ENCODE peak calls at places on chromosomes 11 and 22, in nine cellular contexts. K is cerebellar cortex; G is nucleus accumbens; L is NCI-H774; U is fibroblast of the conjunctiva; A is substantia nigra; W is amniotic stem cell; R is stimulated activated CD8-positive, alpha-beta memory T cell treated with anti-CD3 and anti-CD28 coated beads, Interleukin-7, amount 100 ng/mL, for 1 hour; O is dermis blood vessel endothelial cell. X is an unnamed sample.

GRCh38 chr22:48808038-48808960 is 1019.4 kb downstream of the BRD1 start:
- DNase-seq in A (no peak), U (no peak), G (no peak), O (no peak), L (no peak), R (no peak), W (no peak), K (no peak), X (no peak)

GRCh38 chr11:88629496-88629895 is 292.0 kb upstream of the CTSC start:
- DNase-seq in R (no peak), G (no peak), O (no peak), K (no peak), W (no peak), U (no peak), A (no peak), L (no peak), X (no peak)

GRCh38 chr22:31046591-31047226 is 34.4 kb upstream of the SMTN start:
- DNase-seq in A (no peak), O (peak), R (no peak), L (no peak), U (peak), W (no peak), K (no peak), G (no peak), X (no peak)

GRCh38 chr11:119218141-119218878 is 12.2 kb downstream of the CBL start:
- DNase-seq in O (peak), A (no peak), L (no peak), R (no peak), W (peak), U (peak), G (no peak), K (no peak), X (no peak)

GRCh38 chr11:8543278-8543677 is 50.8 kb downstream of the STK33 start:
- DNase-seq in K (no peak), A (no peak), G (no peak), R (no peak), O (no peak), U (no peak), L (no peak), W (no peak), X (no peak)

GRCh38 chr11:84117394-84117793 is 831.2 kb upstream of the CCDC90B start:
- DNase-seq in L (no peak), O (no peak), K (no peak), R (no peak), G (no peak), W (no peak), U (no peak), A (no peak), X (no peak)

GRCh38 chr22:23565288-23565941 is 14.7 kb downstream of the IGLL1 start:
- DNase-seq in G (no peak), W (no peak), A (no peak), K (peak), O (peak), U (no peak), R (no peak), L (no peak), X (peak)

GRCh38 chr11:8080674-8081590 is at the start of gene TUB:
- DNase-seq in R (no peak), G (no peak), A (no peak), U (no peak), L (no peak), K (peak), O (peak), W (no peak), X (no peak)

GRCh38 chr11:63573881-63574855 is 11.0 kb upstream of the PLAAT2 start:
- DNase-seq in K (no peak), G (no peak), W (no peak), A (no peak), O (no peak), U (peak), L (peak), R (no peak), X (peak)

GRCh38 chr22:47309946-47310345 is 547.5 kb downstream of the TBC1D22A start:
- DNase-seq in L (no peak), K (no peak), R (no peak), U (no peak), A (no peak), G (no peak), O (no peak), W (no peak), X (no peak)

GRCh38 chr11:125892071-125892470 is 4.6 kb downstream of the HYLS1 start:
- DNase-seq in G (no peak), R (no peak), U (no peak), W (no peak), K (no peak), A (no peak), L (no peak), O (no peak), X (no peak)

GRCh38 chr11:127675602-127676001 is 675.0 kb upstream of the KIRREL3 start:
- DNase-seq in G (no peak), A (no peak), K (no peak), U (no peak), W (no peak), R (no peak), L (no peak), O (no peak), X (no peak)

GRCh38 chr11:108709741-108710140 is 44.9 kb downstream of the DDX10 start:
- DNase-seq in L (no peak), A (no peak), R (no peak), K (no peak), G (no peak), O (no peak), U (no peak), W (no peak), X (no peak)

GRCh38 chr11:132904566-132904965 is 627.7 kb downstream of the OPCML start:
- DNase-seq in K (peak), G (no peak), L (no peak), R (no peak), W (no peak), A (no peak), U (no peak), O (no peak), X (no peak)

GRCh38 chr11:62054484-62055121 is 69.2 kb upstream of the INCENP start:
- DNase-seq in R (no peak), K (peak), A (no peak), U (peak), O (peak), G (no peak), W (peak), L (peak), X (no peak)

GRCh38 chr11:29781268-29781667 is 235.6 kb downstream of the KCNA4 start:
- DNase-seq in K (no peak), R (no peak), O (no peak), L (no peak), G (no peak), U (no peak), W (no peak), A (no peak), X (no peak)

GRCh38 chr11:19164230-19164855 is 37.4 kb downstream of the CSRP3 start:
- DNase-seq in K (no peak), U (no peak), L (peak), O (no peak), R (no peak), A (no peak), W (no peak), G (no peak), X (no peak)

GRCh38 chr11:57094206-57094940 is 87.4 kb upstream of the LRRC55 start:
- DNase-seq in A (no peak), G (no peak), O (no peak), K (no peak), W (no peak), U (no peak), L (no peak), R (no peak), X (no peak)

GRCh38 chr11:128288368-128288767 is 299.0 kb downstream of the ETS1 start:
- DNase-seq in U (no peak), A (no peak), G (no peak), L (no peak), R (no peak), O (peak), W (no peak), K (no peak), X (no peak)

GRCh38 chr22:39214383-39215069 is 30.3 kb downstream of the PDGFB start:
- DNase-seq in G (no peak), L (no peak), K (no peak), O (peak), U (no peak), R (no peak), W (no peak), A (no peak), X (no peak)

GRCh38 chr22:17199131-17199731 is 20.0 kb downstream of the ADA2 start:
- DNase-seq in G (no peak), U (peak), R (no peak), A (no peak), W (no peak), K (peak), L (peak), O (peak), X (no peak)

GRCh38 chr11:75196426-75196825 is 44.1 kb upstream of the TPBGL start:
- DNase-seq in R (no peak), U (no peak), O (peak), G (no peak), W (no peak), K (no peak), L (no peak), A (no peak), X (no peak)

GRCh38 chr11:69241844-69242582 is 51.9 kb upstream of the MYEOV start:
- DNase-seq in G (no peak), U (no peak), A (no peak), W (no peak), O (peak), R (no peak), L (no peak), K (no peak), X (peak)

GRCh38 chr11:73242291-73243092 is 24.4 kb downstream of the P2RY2 start:
- DNase-seq in G (peak), R (peak), W (peak), L (peak), U (peak), A (peak), O (peak), K (peak), X (peak)